ENCODE peak calls at places on chromosomes 13 and 19, in ten cellular contexts. W, I, J, T, B, L, E, O, H and R are unnamed samples.

GRCh38 chr13:19618925-19619324 is 14.5 kb upstream of the MPHOSPH8 start:
- DNase-seq in L (no peak), O (peak), J (peak), I (peak), W (no peak), H (no peak), B (no peak), T (no peak), E (no peak), R (peak)

GRCh38 chr19:32828643-32829344 is 40.8 kb downstream of the SLC7A9 start:
- DNase-seq in E (no peak), W (no peak), I (no peak), T (no peak), H (no peak), O (no peak), B (no peak), J (peak), L (no peak), R (no peak)

GRCh38 chr19:23261496-23262020 is 11.4 kb upstream of the ZNF724 start:
- DNase-seq in W (no peak), O (no peak), E (no peak), T (no peak), L (no peak), J (no peak), B (no peak), I (no peak), H (no peak), R (no peak)

GRCh38 chr19:45526143-45526542 is 18.9 kb downstream of the VASP start:
- DNase-seq in B (no peak), L (peak), I (peak), J (no peak), E (no peak), O (no peak), H (no peak), W (peak), T (no peak), R (peak)

GRCh38 chr19:10817291-10818038 is 18.5 kb downstream of the TMED1 start:
- DNase-seq in L (no peak), W (no peak), T (no peak), I (no peak), E (no peak), H (no peak), J (no peak), O (no peak), B (no peak), R (peak)

GRCh38 chr19:32201661-32202060 is 143.7 kb upstream of the ZNF507 start:
- DNase-seq in J (peak), T (no peak), B (no peak), O (no peak), E (no peak), L (no peak), H (no peak), I (peak), W (no peak), R (no peak)

GRCh38 chr19:17054746-17055145 is 20.5 kb downstream of the HAUS8 start:
- DNase-seq in E (no peak), O (no peak), W (no peak), I (no peak), H (no peak), B (no peak), J (no peak), L (no peak), T (no peak), R (no peak)

GRCh38 chr19:3699071-3699740 is 1.1 kb downstream of the PIP5K1C start:
- DNase-seq in E (no peak), I (peak), W (no peak), O (peak), J (peak), T (no peak), B (no peak), L (peak), H (no peak), R (peak)

GRCh38 chr13:29566864-29567263 is 28.6 kb downstream of the SLC7A1 start:
- DNase-seq in T (no peak), B (no peak), L (no peak), E (no peak), O (no peak), W (no peak), J (no peak), I (no peak), H (no peak), R (no peak)

GRCh38 chr19:29685326-29685725 is 20.1 kb downstream of the PLEKHF1 start:
- DNase-seq in I (no peak), B (no peak), L (no peak), H (no peak), O (no peak), J (no peak), W (no peak), T (no peak), E (no peak), R (no peak)

GRCh38 chr19:31314849-31315620 is 34.2 kb downstream of the TSHZ3 start:
- DNase-seq in L (no peak), B (no peak), W (no peak), H (no peak), T (no peak), O (no peak), I (no peak), E (no peak), J (no peak), R (no peak)

GRCh38 chr13:25732146-25732865 is 319.5 kb downstream of the SHISA2 start:
- DNase-seq in T (no peak), W (no peak), J (no peak), L (no peak), I (no peak), E (no peak), B (no peak), O (no peak), H (no peak), R (peak)

GRCh38 chr19:6069268-6069771 is 41.0 kb downstream of the RFX2 start:
- DNase-seq in T (no peak), I (peak), L (no peak), B (no peak), J (no peak), H (no peak), O (peak), E (no peak), W (no peak), R (no peak)

GRCh38 chr13:46530084-46530935 is 22.7 kb upstream of the LRCH1 start:
- DNase-seq in T (no peak), J (no peak), L (no peak), I (no peak), O (peak), W (no peak), B (no peak), E (no peak), H (no peak), R (peak)

GRCh38 chr19:1237027-1237659 is 662 bp downstream of the CBARP start:
- DNase-seq in I (no peak), B (no peak), J (no peak), L (no peak), T (no peak), E (no peak), W (no peak), O (no peak), H (no peak), R (peak)

GRCh38 chr13:36880961-36881360 is 39.1 kb downstream of the SMAD9 start:
- DNase-seq in I (peak), H (no peak), T (no peak), O (no peak), L (no peak), J (no peak), W (no peak), B (no peak), E (no peak), R (peak)

GRCh38 chr13:73844986-73845385 is 289.2 kb downstream of the KLF12 start:
- DNase-seq in T (no peak), I (no peak), W (no peak), E (no peak), H (no peak), O (no peak), J (no peak), L (no peak), B (no peak), R (no peak)

GRCh38 chr13:44866512-44866911 is 122.8 kb downstream of the NUFIP1 start:
- DNase-seq in E (no peak), T (no peak), I (no peak), O (no peak), B (no peak), W (no peak), J (no peak), H (no peak), L (no peak), R (no peak)

GRCh38 chr19:2524840-2525723 is 49.2 kb downstream of the GADD45B start:
- DNase-seq in O (no peak), W (no peak), L (no peak), T (no peak), I (no peak), H (peak), J (no peak), B (no peak), E (no peak), R (peak)

GRCh38 chr13:39676315-39676876 is 20.9 kb downstream of the COG6 start:
- DNase-seq in I (peak), O (no peak), L (no peak), E (no peak), J (peak), B (no peak), H (no peak), W (no peak), T (no peak), R (peak)

GRCh38 chr19:13796301-13797057 is 1.2 kb downstream of the ZSWIM4 start:
- DNase-seq in W (no peak), I (no peak), J (peak), H (peak), E (no peak), O (peak), T (no peak), L (no peak), B (no peak), R (peak)

GRCh38 chr13:54934121-54934520 is 1905.5 kb downstream of the OLFM4 start:
- DNase-seq in B (no peak), E (no peak), T (no peak), L (no peak), J (no peak), I (no peak), W (no peak), O (no peak), H (no peak), R (no peak)